ENCODE peak calls at places on chromosome 9, in four cellular contexts. D, Y, H and E are unnamed samples.

GRCh38 chr9:135887021-135887507 is 20.3 kb downstream of the CAMSAP1 start:
- DNase-seq in D (no peak), Y (no peak), H (no peak), E (peak; percentile 22)

GRCh38 chr9:128628471-128629048 is 28.1 kb downstream of the DYNC2I2 start:
- DNase-seq in D (peak; percentile 33), Y (no peak), H (no peak), E (peak; percentile 55)

GRCh38 chr9:77433675-77434445 is 214.3 kb downstream of the GNA14 start:
- DNase-seq in D (peak; percentile 70), Y (peak; percentile 33), H (peak; percentile 58), E (peak; percentile 90)

GRCh38 chr9:6943293-6943692 is 185.5 kb downstream of the KDM4C start:
- DNase-seq in D (no peak), Y (no peak), H (no peak), E (no peak)

GRCh38 chr9:69340631-69341030 is 15.6 kb downstream of the ENTREP1 start:
- DNase-seq in D (no peak), Y (no peak), H (no peak), E (no peak)

GRCh38 chr9:90801507-90802289 is at the start of gene SYK:
- DNase-seq in D (peak; percentile 80), Y (no peak), H (peak; percentile 27), E (no peak)

GRCh38 chr9:124442826-124443225 is 7.4 kb upstream of the ADGRD2 start:
- DNase-seq in D (no peak), Y (no peak), H (no peak), E (no peak)

GRCh38 chr9:3004572-3004971 is 160.7 kb upstream of the PUM3 start:
- DNase-seq in D (no peak), Y (no peak), H (no peak), E (no peak)

GRCh38 chr9:123377211-123377971 is 21.4 kb downstream of the CRB2 start:
- DNase-seq in D (peak; percentile 75), Y (no peak), H (no peak), E (no peak)

GRCh38 chr9:95065224-95065623 is 252.3 kb downstream of the FANCC start:
- DNase-seq in D (no peak), Y (peak; percentile 54), H (no peak), E (no peak)

GRCh38 chr9:32940740-32941139 is 60.7 kb downstream of the APTX start:
- DNase-seq in D (no peak), Y (no peak), H (no peak), E (no peak)

GRCh38 chr9:87343816-87344438 is 153.7 kb upstream of the DAPK1 start:
- DNase-seq in D (no peak), Y (no peak), H (peak; percentile 44), E (no peak)